ENCODE peak calls at places on chromosomes 12 and 14, in four cellular contexts. Y, T, X and W are unnamed samples.

GRCh38 chr12:106269150-106269771 is 21.4 kb upstream of the CKAP4 start:
- DNase-seq in Y (no peak), T (no peak), X (no peak), W (no peak)

GRCh38 chr12:62211510-62211909 is 48.7 kb upstream of the USP15 start:
- DNase-seq in Y (no peak), T (no peak), X (no peak), W (no peak)

GRCh38 chr12:110750784-110751461 is 8.2 kb upstream of the PPP1CC start:
- DNase-seq in Y (no peak), T (no peak), X (no peak), W (no peak)

GRCh38 chr14:37901978-37902377 is 305.7 kb upstream of the SSTR1 start:
- DNase-seq in Y (no peak), T (no peak), X (no peak), W (no peak)

GRCh38 chr12:105939181-105939721 is 199.5 kb downstream of the NUAK1 start:
- DNase-seq in Y (no peak), T (no peak), X (no peak), W (no peak)

GRCh38 chr12:56128669-56129209 is 672 bp downstream of the ESYT1 start:
- DNase-seq in Y (no peak), T (no peak), X (no peak), W (no peak)

GRCh38 chr12:58924652-58925051 is 4.3 kb upstream of the LRIG3 start:
- DNase-seq in Y (no peak), T (no peak), X (no peak), W (no peak)

GRCh38 chr12:15534870-15535269 is 212.6 kb downstream of the PTPRO start:
- DNase-seq in Y (no peak), T (no peak), X (no peak), W (no peak)

GRCh38 chr14:105385698-105386365 is 12.5 kb upstream of the TEX22 start:
- DNase-seq in Y (no peak), T (no peak), X (no peak), W (no peak)

GRCh38 chr14:32078794-32079663 is 1.9 kb downstream of the ARHGAP5 start:
- DNase-seq in Y (no peak), T (no peak), X (peak; percentile 55), W (no peak)

GRCh38 chr12:24496755-24497154 is 452.1 kb downstream of the BCAT1 start:
- DNase-seq in Y (no peak), T (no peak), X (no peak), W (no peak)

GRCh38 chr14:79641371-79641770 is 569.9 kb downstream of the DIO2 start:
- DNase-seq in Y (no peak), T (no peak), X (no peak), W (no peak)

GRCh38 chr12:88471641-88472040 is 108.6 kb downstream of the KITLG start:
- DNase-seq in Y (no peak), T (no peak), X (no peak), W (no peak)

GRCh38 chr12:1212529-1212928 is 221.5 kb downstream of the ERC1 start:
- DNase-seq in Y (no peak), T (no peak), X (no peak), W (no peak)

GRCh38 chr12:124480469-124481256 is 86.7 kb downstream of the NCOR2 start:
- DNase-seq in Y (no peak), T (no peak), X (no peak), W (peak; percentile 62)

GRCh38 chr14:92797935-92798653 is 4.0 kb downstream of the GOLGA5 start:
- DNase-seq in Y (no peak), T (no peak), X (no peak), W (no peak)

GRCh38 chr12:115166698-115167315 is 482.8 kb upstream of the TBX3 start:
- DNase-seq in Y (no peak), T (no peak), X (no peak), W (no peak)

GRCh38 chr12:50221228-50222008 is 54.2 kb upstream of the CERS5 start:
- DNase-seq in Y (no peak), T (no peak), X (peak; percentile 46), W (no peak)

GRCh38 chr14:92686763-92687427 is 61.5 kb downstream of the LGMN start:
- DNase-seq in Y (peak; percentile 47), T (peak; percentile 94), X (peak; percentile 93), W (peak; percentile 54)

GRCh38 chr14:102071283-102071998 is 15.4 kb downstream of the HSP90AA1 start:
- DNase-seq in Y (no peak), T (no peak), X (no peak), W (no peak)

GRCh38 chr14:58907803-58908202 is 270.0 kb downstream of the DACT1 start:
- DNase-seq in Y (no peak), T (no peak), X (no peak), W (no peak)

GRCh38 chr14:65658202-65658601 is 245.7 kb downstream of the FUT8 start:
- DNase-seq in Y (no peak), T (no peak), X (no peak), W (no peak)

GRCh38 chr14:95998656-95999055 is 40.5 kb upstream of the C14orf132 start:
- DNase-seq in Y (no peak), T (no peak), X (no peak), W (no peak)

GRCh38 chr12:131210506-131211278 is 257.0 kb downstream of the ADGRD1 start:
- DNase-seq in Y (no peak), T (no peak), X (no peak), W (no peak)

GRCh38 chr12:132189378-132190011 is 45.2 kb downstream of the NOC4L start:
- DNase-seq in Y (peak; percentile 93), T (peak; percentile 98), X (peak; percentile 55), W (peak; percentile 96)

GRCh38 chr14:106872619-106873446 is 1346.5 kb downstream of the TMEM121 start:
- DNase-seq in Y (peak; percentile 85), T (peak; percentile 64), X (no peak), W (peak; percentile 88)

GRCh38 chr14:68266998-68267397 is 447.4 kb downstream of the RAD51B start:
- DNase-seq in Y (no peak), T (no peak), X (no peak), W (no peak)

GRCh38 chr14:68407838-68408237 is 385.0 kb downstream of the ZFP36L1 start:
- DNase-seq in Y (no peak), T (no peak), X (no peak), W (no peak)